ENCODE peak calls at places on chromosomes 6 and 20, in seven cellular contexts. X is ovary, D is sigmoid colon, I is adrenal gland, V is esophagus squamous epithelium, A is tibial nerve, K is transverse colon. B is an unnamed sample. For H3K36me3, the result is how much of the 10 kb centered on the place peaks cover.

GRCh38 chr6:107185570-107185969 is 70.3 kb upstream of the BEND3 start:
- DNase-seq in X (peak), D (no peak), I (peak), V (no peak), A (no peak), K (no peak), B (no peak)

GRCh38 chr6:140988780-140989179 is 1143.9 kb upstream of the GJE1 start:
- DNase-seq in X (no peak), D (no peak), I (no peak), V (no peak), A (no peak), K (no peak), B (no peak)

GRCh38 chr20:52438326-52438963 is 246.9 kb upstream of the ZFP64 start:
- DNase-seq in X (no peak), D (no peak), I (no peak), V (no peak), A (no peak), K (no peak), B (no peak)

GRCh38 chr6:117919775-117920492 is 12.9 kb downstream of the SLC35F1 start:
- DNase-seq in X (peak), D (no peak), I (peak), V (no peak), A (no peak), K (no peak), B (peak)

GRCh38 chr6:92231220-92231701 is 1188.1 kb downstream of the EPHA7 start:
- DNase-seq in X (no peak), D (no peak), I (no peak), V (no peak), A (no peak), K (no peak), B (no peak)

GRCh38 chr6:111722220-111722731 is 116.6 kb upstream of the TRAF3IP2 start:
- DNase-seq in X (no peak), D (no peak), I (no peak), V (no peak), A (no peak), K (no peak), B (no peak)

GRCh38 chr20:53940356-53940694 is 130.1 kb downstream of the BCAS1 start:
- DNase-seq in X (no peak), D (no peak), I (no peak), V (no peak), A (no peak), K (no peak), B (no peak)

GRCh38 chr20:43680976-43681375 is 14.1 kb downstream of the MYBL2 start:
- DNase-seq in X (no peak), D (no peak), I (no peak), V (no peak), A (no peak), K (no peak), B (no peak)

GRCh38 chr6:80077067-80077466 is 29.4 kb upstream of the BCKDHB start:
- DNase-seq in X (no peak), D (no peak), I (no peak), V (no peak), A (no peak), K (no peak), B (no peak)

GRCh38 chr20:44780226-44780625 is 30.1 kb downstream of the RIMS4 start:
- DNase-seq in X (peak), D (no peak), I (peak), V (no peak), A (no peak), K (peak), B (no peak)

GRCh38 chr6:37483502-37483901 is 16.2 kb downstream of the CCDC167 start:
- DNase-seq in X (no peak), D (no peak), I (no peak), V (no peak), A (no peak), K (no peak), B (no peak)

GRCh38 chr20:25310921-25311728 is 63.2 kb downstream of the PYGB start:
- DNase-seq in X (peak), D (peak), I (no peak), V (no peak), A (peak), K (peak), B (no peak)

GRCh38 chr20:18190466-18191233 is 53.0 kb downstream of the KAT14 start:
- DNase-seq in X (no peak), D (no peak), I (no peak), V (no peak), A (no peak), K (no peak), B (no peak)

GRCh38 chr6:36223706-36224105 is 27.2 kb downstream of the BRPF3 start:
- DNase-seq in X (no peak), D (no peak), I (no peak), V (no peak), A (no peak), K (no peak), B (no peak)
- H3K36me3 ChIP-seq in X (under half), D (under half), I (half or more), V (under half), A (under half), K (under half), B (under half)

DNA sequence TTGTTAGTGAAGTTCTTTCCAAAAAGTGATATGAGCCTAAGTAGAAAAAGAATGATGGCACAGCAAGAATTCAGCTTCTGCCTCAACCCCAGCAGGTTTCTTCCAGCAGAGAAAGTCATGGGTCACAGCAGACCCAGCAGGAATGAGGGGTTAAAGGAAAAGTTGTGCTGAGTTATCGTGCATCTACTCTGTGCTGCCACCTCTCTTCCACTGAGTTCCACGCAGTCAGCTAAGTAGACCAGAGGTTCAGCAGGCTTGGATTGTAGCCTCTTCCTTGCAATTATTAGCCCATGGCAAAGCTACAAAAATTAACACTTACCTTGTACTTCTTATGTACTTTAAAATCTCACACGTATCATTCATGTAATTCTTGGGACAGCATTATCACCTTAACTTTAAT is 510.8 kb downstream of the PTPRT start:
- DNase-seq in X (no peak), D (no peak), I (no peak), V (no peak), A (no peak), K (no peak), B (no peak)
- TF ChIP-seq CTCF in X (no peak), D (peak), I (no peak), V (no peak), A (no peak), K (no peak), B (no peak)

GRCh38 chr6:42783177-42783875 is 1.5 kb downstream of the BICRAL start:
- DNase-seq in X (peak), D (peak), I (peak), V (no peak), A (peak), K (peak), B (peak)

GRCh38 chr6:42781546-42781810 is 374 bp upstream of the BICRAL start:
- DNase-seq in X (no peak), D (no peak), I (no peak), V (no peak), A (no peak), K (no peak), B (no peak)

GRCh38 chr6:42783876-42784738 is 2.3 kb downstream of the BICRAL start:
- DNase-seq in X (no peak), D (no peak), I (no peak), V (no peak), A (no peak), K (no peak), B (no peak)

GRCh38 chr6:42781811-42782688 is at the start of gene BICRAL:
- DNase-seq in X (peak), D (peak), I (peak), V (no peak), A (peak), K (peak), B (peak)

DNA sequence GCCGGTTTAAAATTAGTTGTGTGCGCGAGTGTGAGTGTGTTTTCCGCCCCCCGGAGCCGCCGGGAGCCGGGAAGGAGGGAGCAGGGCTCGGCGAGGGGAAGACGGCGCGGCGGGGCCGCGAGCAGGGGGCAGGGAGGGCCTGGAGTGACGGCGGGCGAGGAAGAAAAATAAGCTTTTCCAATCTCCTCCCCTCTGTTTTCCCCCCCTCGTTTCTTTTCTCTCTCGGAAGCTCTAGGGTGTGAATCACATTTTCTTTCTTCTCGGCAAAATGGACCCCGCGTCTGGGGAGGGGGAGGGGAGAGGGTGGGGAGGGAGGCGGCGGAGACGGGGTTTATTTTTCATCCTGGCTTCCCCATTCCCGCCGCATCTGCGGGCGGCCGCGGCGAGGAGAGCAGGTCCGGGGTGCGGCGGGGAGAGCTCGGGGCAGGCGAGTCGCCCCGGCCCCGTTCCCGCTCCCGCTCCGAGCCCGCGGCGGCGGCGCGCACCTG is 881 bp downstream of the BICRAL start:
- DNase-seq in X (peak), D (peak), I (peak), V (no peak), A (peak), K (peak), B (peak)
- TF ChIP-seq POLR2A in X (peak), D (peak), I (peak), V (peak), A (peak), K (peak), B (peak)

GRCh38 chr6:33670971-33671370 is 40.5 kb downstream of the UQCC2 start:
- DNase-seq in X (no peak), D (no peak), I (no peak), V (no peak), A (no peak), K (no peak), B (no peak)

GRCh38 chr6:33671381-33672072 is 40.0 kb downstream of the UQCC2 start:
- DNase-seq in X (no peak), D (no peak), I (no peak), V (no peak), A (no peak), K (no peak), B (no peak)

GRCh38 chr6:33668914-33669313 is 42.6 kb downstream of the UQCC2 start:
- DNase-seq in X (no peak), D (no peak), I (no peak), V (no peak), A (no peak), K (peak), B (no peak)

GRCh38 chr6:33668328-33668727 is 43.2 kb downstream of the UQCC2 start:
- DNase-seq in X (no peak), D (no peak), I (no peak), V (no peak), A (no peak), K (no peak), B (no peak)

DNA sequence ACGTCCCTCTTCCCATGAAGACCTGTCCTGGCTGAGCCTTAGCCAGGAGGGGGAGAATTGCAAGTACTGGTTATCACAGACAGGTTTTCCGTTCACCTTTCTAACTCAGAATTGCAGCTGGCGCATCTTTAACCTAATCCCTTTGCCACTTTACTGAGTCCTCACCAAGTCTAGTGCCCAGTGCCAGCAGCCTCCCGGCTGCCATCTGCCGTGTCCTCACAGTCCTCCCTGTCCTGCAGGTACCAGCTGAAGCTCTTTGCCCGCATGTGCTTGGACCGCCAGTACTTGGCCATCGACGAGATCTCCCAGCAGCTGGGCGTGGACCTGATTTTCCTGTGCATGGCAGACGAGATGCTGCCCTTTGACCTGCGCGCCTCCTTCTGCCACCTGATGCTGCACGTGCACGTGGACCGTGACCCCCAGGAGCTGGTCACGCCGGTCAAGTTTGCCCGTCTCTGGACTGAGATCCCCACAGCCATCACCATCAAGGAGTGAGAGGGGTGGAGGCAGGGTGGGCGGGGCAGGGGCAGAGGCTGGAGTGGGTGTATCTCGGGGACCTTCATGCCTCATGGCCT is 41.3 kb downstream of the UQCC2 start:
- DNase-seq in X (no peak), D (no peak), I (no peak), V (no peak), A (no peak), K (no peak), B (no peak)
- H3K36me3 ChIP-seq in X (under half), D (under half), I (under half), V (under half), A (under half), K (under half), B (under half)

DNA sequence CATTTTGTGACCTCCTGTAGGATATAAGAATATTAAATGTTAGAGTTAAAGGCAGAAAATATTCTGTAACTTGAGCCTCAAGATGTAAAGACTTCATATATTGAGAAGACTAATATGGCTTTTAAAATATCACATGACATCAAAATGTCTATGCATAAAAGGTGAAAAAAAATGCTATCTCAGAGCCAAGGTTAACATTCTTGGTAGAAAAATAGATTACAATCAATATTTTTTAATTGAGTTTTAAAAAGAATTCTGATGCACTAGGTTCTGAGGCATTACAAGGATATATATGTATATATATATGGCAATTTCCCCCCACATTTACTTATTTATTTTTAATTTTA is 46.2 kb upstream of the RAB23 start:
- DNase-seq in X (no peak), D (no peak), I (no peak), V (no peak), A (no peak), K (no peak), B (no peak)
- TF ChIP-seq CTCF in X (no peak), D (no peak), I (no peak), V (no peak), A (no peak), K (no peak), B (peak)

GRCh38 chr20:49248301-49248700 is 29.1 kb downstream of the DDX27 start:
- DNase-seq in X (no peak), D (no peak), I (no peak), V (no peak), A (no peak), K (no peak), B (no peak)

GRCh38 chr20:49247169-49247734 is 28.0 kb downstream of the DDX27 start:
- DNase-seq in X (no peak), D (no peak), I (no peak), V (no peak), A (no peak), K (no peak), B (no peak)

GRCh38 chr20:49247792-49248191 is 28.6 kb downstream of the DDX27 start:
- DNase-seq in X (no peak), D (no peak), I (no peak), V (no peak), A (no peak), K (no peak), B (no peak)

GRCh38 chr20:49248879-49249665 is 28.8 kb downstream of the ZNFX1 start:
- DNase-seq in X (no peak), D (no peak), I (no peak), V (no peak), A (no peak), K (no peak), B (no peak)

GRCh38 chr20:49245921-49246740 is 26.9 kb downstream of the DDX27 start:
- DNase-seq in X (peak), D (no peak), I (peak), V (no peak), A (peak), K (no peak), B (no peak)
- TF ChIP-seq POLR2A in X (no peak), D (no peak), I (no peak), V (no peak), A (no peak), K (no peak), B (no peak)

DNA sequence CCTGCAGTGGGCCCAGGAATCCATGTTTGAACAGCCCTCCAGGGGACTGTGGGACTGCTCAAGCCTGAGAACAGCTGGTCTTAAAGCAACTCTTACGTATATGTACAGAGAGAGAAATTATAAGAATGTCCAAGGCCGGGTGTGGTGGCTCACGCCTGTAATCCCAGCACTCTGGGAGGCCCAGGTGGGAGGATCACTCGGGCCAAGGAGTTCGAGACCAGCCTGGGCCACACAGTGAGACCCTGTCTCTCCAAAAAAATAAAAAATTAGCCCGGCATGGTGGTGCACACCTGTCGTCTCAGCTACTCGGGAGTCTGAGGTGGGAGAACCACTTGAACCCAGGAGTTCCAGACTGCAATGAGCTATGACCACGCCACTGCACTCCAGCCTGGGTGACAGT is 134.0 kb downstream of the DTNBP1 start:
- DNase-seq in X (no peak), D (no peak), I (no peak), V (no peak), A (no peak), K (no peak), B (no peak)
- H3K36me3 ChIP-seq in X (under half), D (under half), I (under half), V (under half), A (under half), K (under half), B (under half)